ENCODE peak calls at places on chromosomes 16 and 17, in six cellular contexts. G is HCT116, I is GM12878, F is HepG2, D is upper lobe of left lung, W is K562. A is an unnamed sample.

GRCh38 chr17:76262732-76263344 is 2.3 kb upstream of the UBALD2 start:
- ATAC-seq in F (no peak), D (no peak), G (no peak), W (no peak), I (peak), A (no peak)

GRCh38 chr17:31130286-31131224 is 35.8 kb downstream of the NF1 start:
- ATAC-seq in G (no peak), F (no peak), W (no peak), D (peak), I (no peak), A (no peak)

GRCh38 chr16:3170440-3171180 is 17.4 kb upstream of the OR1F1 start:
- ATAC-seq in W (no peak), F (peak), G (no peak), D (peak), I (peak), A (no peak)

GRCh38 chr17:62855136-62855535 is 47.0 kb upstream of the MARCHF10 start:
- ATAC-seq in F (no peak), D (no peak), I (no peak), G (no peak), W (no peak), A (no peak)

GRCh38 chr17:68719431-68719830 is 118.3 kb upstream of the FAM20A start:
- ATAC-seq in F (no peak), W (no peak), D (no peak), I (no peak), G (no peak), A (no peak)

GRCh38 chr16:7613518-7613917 is 280.9 kb downstream of the RBFOX1 start:
- ATAC-seq in W (no peak), D (no peak), F (no peak), I (no peak), G (no peak), A (no peak)

GRCh38 chr16:48081656-48082055 is 74.1 kb downstream of the ABCC12 start:
- ATAC-seq in I (no peak), D (no peak), W (no peak), F (no peak), G (peak), A (no peak)

GRCh38 chr16:11896776-11897175 is 19.0 kb downstream of the GSPT1 start:
- ATAC-seq in F (no peak), I (no peak), W (no peak), G (no peak), D (no peak), A (no peak)

DNA sequence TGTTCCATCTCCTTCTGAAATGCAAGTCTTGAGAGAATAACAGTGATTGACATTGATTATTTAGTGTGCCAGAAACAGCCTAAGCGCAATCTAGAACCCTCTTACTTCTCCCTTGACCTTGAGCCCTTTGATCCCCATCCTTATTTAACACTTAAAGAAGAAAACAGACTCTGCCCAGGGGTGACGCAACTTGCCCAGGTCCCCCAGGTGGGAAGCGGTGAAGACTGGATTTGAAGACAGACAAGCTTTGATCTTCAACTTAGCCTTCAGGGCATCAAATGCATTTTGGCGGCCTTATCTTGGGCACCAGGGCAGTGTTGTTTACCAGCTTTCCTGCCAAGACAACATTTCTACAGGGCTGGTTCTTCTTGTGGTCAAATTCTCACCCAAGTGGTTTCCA is 8.9 kb upstream of the CIITA start:
- ATAC-seq in F (no peak), W (no peak), D (no peak), I (no peak), G (no peak), A (no peak)
- TF ChIP-seq POLR2A in F (no peak), W (no peak), D (no peak), I (no peak), G (no peak), A (no peak)

DNA sequence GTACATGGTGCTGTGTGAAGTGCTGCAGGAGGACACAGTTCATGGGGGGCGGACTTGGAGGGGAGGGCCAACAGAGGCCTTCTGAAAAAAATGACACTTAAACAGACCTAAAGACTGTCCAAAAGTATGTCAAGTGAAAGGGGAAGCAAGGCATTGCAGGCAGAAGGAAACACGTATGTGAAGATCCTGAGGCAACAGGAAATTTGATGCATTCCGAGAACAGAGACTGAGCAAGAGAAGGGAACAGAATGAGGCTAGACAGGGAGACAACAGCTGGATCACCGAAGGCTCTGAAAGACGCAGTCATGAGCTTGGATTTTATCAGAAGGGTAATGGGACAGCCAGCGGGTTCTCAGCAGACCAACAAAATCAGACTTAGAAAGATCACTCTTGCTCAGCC is 1.1 kb downstream of the IFT20 start:
- ATAC-seq in I (no peak), G (no peak), W (no peak), F (no peak), D (no peak), A (no peak)
- H3K4me3 ChIP-seq in I (peak), G (peak), W (peak), F (peak), D (peak), A (peak)

GRCh38 chr16:5925850-5926249 is 828.3 kb upstream of the EEF2KMT start:
- ATAC-seq in D (no peak), F (no peak), G (no peak), W (no peak), I (no peak), A (no peak)
- TF ChIP-seq POLR2AphosphoS5 in D (no peak), F (no peak), G (no peak), W (no peak), I (no peak), A (no peak)

GRCh38 chr17:16589097-16589969 is 20.3 kb upstream of the ZNF287 start:
- ATAC-seq in D (peak), I (peak), F (peak), W (peak), G (peak), A (peak)
- TF ChIP-seq POLR2A in D (no peak), I (no peak), F (no peak), W (no peak), G (no peak), A (peak)

DNA sequence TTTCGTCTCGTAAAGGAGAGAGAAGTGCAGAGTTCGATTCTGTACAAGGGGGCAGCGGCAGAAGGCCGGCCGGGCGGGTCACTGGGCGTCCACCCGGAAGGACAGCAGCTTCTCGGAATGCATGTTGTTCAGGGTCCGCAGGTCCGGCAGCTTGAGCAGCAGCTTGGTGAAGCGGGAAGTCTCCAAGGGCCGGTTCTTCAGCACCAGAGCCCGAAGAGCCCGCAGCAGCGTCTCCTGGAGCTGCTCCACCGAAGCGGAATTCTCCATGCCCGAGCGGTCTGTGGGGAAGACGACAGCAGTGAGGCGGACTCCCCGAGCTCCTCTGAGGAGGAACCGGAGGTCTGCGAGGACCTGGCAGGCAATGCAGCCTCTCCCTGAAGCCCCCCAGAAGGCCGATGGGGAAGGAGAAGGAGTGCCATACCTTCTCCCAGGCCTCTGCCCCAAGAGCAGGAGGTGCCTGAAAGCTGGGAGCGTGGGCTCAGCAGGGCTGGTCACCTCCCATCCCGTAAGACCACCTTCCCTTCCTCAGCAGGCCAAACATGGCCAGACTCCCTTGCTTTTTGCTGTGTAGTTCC is 7.3 kb downstream of the NR1D1 start:
- ATAC-seq in G (no peak), I (no peak), W (no peak), F (no peak), D (no peak), A (no peak)
- H3K4me3 ChIP-seq in G (no peak), I (no peak), W (no peak), F (no peak), D (no peak), A (no peak)

GRCh38 chr16:88526008-88526905 is 43.9 kb upstream of the ZC3H18 start:
- ATAC-seq in W (peak), G (no peak), F (no peak), D (no peak), I (no peak), A (no peak)
- TF ChIP-seq POLR2AphosphoS5 in W (no peak), G (no peak), F (no peak), D (no peak), I (no peak), A (no peak)

GRCh38 chr16:268141-269053 is 7.3 kb downstream of the RGS11 start:
- ATAC-seq in D (no peak), I (no peak), F (peak), G (no peak), W (no peak), A (no peak)
- TF ChIP-seq POLR2A in D (no peak), I (no peak), F (no peak), G (no peak), W (no peak), A (no peak)

A was measured in gastroesophageal sphincter.